ENCODE peak calls at places on chromosomes 3 and 15, in six cellular contexts. S, G, T, F, R and L are unnamed samples.

GRCh38 chr3:127699098-127699945 is 26.6 kb downstream of the ABTB1 start:
- DNase-seq in S (no peak), G (peak), T (peak), F (no peak), R (no peak), L (no peak)

GRCh38 chr3:148750296-148750695 is 52.6 kb downstream of the AGTR1 start:
- DNase-seq in S (no peak), G (no peak), T (no peak), F (no peak), R (no peak), L (no peak)

GRCh38 chr3:37466660-37467359 is 292.4 kb upstream of the LRRFIP2 start:
- DNase-seq in S (no peak), G (no peak), T (peak), F (no peak), R (peak), L (no peak)

GRCh38 chr3:126351086-126351770 is 6.0 kb downstream of the KLF15 start:
- DNase-seq in S (no peak), G (no peak), T (no peak), F (no peak), R (peak), L (no peak)

GRCh38 chr3:177995733-177996085 is 540.5 kb upstream of the KCNMB2 start:
- DNase-seq in S (no peak), G (no peak), T (no peak), F (no peak), R (no peak), L (no peak)

GRCh38 chr3:121651684-121652083 is 9.0 kb downstream of the HCLS1 start:
- DNase-seq in S (no peak), G (no peak), T (no peak), F (no peak), R (no peak), L (no peak)

GRCh38 chr15:96838088-96838487 is 507.6 kb downstream of the NR2F2 start:
- DNase-seq in S (no peak), G (no peak), T (no peak), F (no peak), R (no peak), L (no peak)

GRCh38 chr3:100634493-100635272 is 25.3 kb downstream of the ADGRG7 start:
- DNase-seq in S (peak), G (peak), T (no peak), F (peak), R (no peak), L (no peak)

GRCh38 chr3:31462050-31462569 is 70.6 kb upstream of the STT3B start:
- DNase-seq in S (no peak), G (no peak), T (no peak), F (no peak), R (no peak), L (no peak)

GRCh38 chr15:48582472-48583235 is 62.9 kb downstream of the FBN1 start:
- DNase-seq in S (no peak), G (peak), T (no peak), F (no peak), R (no peak), L (no peak)

GRCh38 chr3:135869439-135870105 is 96.0 kb upstream of the PPP2R3A start:
- DNase-seq in S (no peak), G (peak), T (no peak), F (no peak), R (no peak), L (no peak)

GRCh38 chr3:48830660-48831190 is 16.9 kb downstream of the PRKAR2A start:
- DNase-seq in S (no peak), G (no peak), T (no peak), F (no peak), R (no peak), L (no peak)

GRCh38 chr3:132317229-132317948 is at the start of gene ACP3:
- DNase-seq in S (peak), G (peak), T (peak), F (peak), R (peak), L (no peak)

GRCh38 chr3:72069543-72069942 is 284.6 kb upstream of the PROK2 start:
- DNase-seq in S (no peak), G (no peak), T (no peak), F (no peak), R (no peak), L (no peak)

GRCh38 chr3:72071624-72072023 is 286.7 kb upstream of the PROK2 start:
- DNase-seq in S (no peak), G (no peak), T (no peak), F (no peak), R (no peak), L (no peak)

GRCh38 chr3:72068621-72069020 is 283.7 kb upstream of the PROK2 start:
- DNase-seq in S (no peak), G (peak), T (no peak), F (no peak), R (no peak), L (no peak)

GRCh38 chr3:72065872-72066641 is 281.1 kb upstream of the PROK2 start:
- DNase-seq in S (no peak), G (no peak), T (no peak), F (no peak), R (no peak), L (no peak)

DNA sequence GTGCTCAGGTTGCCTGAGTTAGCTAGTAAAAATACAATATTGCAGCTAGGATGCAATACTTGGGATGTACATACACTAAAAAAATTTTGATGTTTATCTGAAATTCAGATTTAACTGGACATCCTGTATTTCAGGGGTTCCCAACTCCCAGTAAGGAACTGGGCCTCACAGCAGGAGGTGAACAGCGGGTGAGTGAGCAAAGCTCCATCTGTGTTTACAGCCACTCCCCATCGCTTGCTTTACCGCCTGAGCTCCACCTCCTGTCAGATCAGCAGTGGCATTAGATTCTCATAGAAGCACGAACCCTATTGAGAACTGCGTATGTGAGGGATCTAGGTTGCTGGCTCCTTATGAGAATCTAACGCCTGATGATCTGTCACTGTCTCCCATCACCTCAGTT is 285.1 kb upstream of the PROK2 start:
- DNase-seq in S (no peak), G (no peak), T (no peak), F (no peak), R (no peak), L (no peak)
- TF ChIP-seq POLR2A in S (no peak), G (no peak), T (no peak), F (no peak), R (no peak), L (no peak)

DNA sequence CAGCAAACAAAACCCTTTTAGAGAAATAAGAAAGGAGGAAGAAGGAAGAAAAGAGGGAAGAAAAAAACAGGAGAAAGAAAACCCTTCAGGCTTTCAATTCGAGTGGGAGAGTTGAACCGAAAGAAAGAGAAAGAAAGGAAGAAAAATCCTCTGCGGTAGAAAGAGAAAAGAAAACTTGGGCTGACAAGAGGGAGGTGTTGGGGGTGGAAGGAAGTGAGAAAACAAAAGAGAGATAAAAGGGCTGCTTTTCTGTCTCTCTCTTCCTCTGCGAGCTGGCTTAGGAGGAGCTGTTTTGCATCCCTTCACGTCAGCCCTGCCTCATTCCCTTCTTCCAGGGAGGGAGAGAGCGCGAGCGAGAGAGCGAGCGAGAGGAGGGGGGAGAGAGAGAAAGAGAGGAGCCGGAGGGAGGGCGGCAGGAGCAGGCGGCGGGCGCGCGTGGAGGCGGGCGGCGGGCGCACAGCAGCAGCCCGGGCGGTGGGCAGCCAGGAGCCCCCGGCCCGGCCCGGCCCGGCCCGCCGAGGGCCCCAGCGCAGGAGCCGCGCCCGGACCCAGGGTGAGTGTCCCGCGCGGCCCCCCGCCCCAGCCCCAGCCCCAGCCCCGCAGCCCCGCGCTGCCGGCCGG is at the start of gene ZNF710:
- DNase-seq in S (peak), G (peak), T (peak), F (no peak), R (peak), L (no peak)
- TF ChIP-seq POLR2A in S (peak), G (no peak), T (peak), F (peak), R (peak), L (peak)

DNA sequence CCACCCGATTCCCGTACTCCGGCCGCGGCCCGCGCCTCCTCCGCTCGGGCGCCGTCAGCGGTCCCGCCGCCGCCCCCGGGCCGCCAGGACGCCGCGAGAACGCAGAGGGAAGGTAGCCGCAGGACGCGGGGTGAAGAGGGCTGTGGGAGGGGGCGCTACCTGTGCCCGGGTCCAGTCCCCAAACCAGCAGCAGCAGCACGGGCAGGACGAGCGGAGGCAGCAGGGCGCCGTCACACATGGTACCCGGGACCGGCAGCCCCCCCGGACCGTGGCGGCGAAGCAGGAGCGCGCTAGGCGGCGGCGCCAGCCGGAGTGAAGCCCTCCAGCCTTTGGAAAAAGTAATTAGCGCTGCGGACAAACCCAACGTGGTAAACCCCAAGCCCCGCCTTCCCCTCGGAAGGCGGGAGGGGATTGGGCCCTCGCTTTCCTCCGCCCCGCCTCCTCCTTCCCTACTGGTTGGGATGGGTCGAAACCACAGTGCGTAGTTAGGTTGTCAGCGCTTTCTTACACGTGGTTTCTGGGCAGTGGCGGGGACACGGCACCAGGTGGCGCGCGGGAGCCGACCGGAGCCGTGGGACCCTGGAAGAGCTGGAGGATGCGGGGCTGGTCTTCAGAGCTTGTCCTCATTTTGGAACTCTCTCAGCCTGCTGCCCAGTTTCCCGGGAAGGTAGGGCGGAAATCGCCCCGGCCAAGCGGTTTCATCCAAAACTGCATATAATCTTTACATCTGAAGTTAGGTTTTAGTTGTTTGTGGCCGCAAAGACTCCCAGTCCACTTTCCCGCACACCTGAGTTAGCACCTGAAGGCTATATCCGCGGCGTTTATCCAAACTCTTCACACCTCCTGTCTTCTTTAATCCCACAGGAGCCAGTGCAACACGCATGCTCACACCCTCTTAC is at the start of gene ADAMTS17:
- DNase-seq in S (peak), G (peak), T (peak), F (peak), R (peak), L (peak)
- TF ChIP-seq POLR2A in S (peak), G (no peak), T (peak), F (peak), R (peak), L (peak)

GRCh38 chr15:67854358-67854757 is 14.5 kb upstream of the RNU6-1 start:
- DNase-seq in S (no peak), G (no peak), T (no peak), F (no peak), R (no peak), L (no peak)
- TF ChIP-seq POLR2A in S (no peak), G (no peak), T (no peak), F (no peak), R (no peak), L (no peak)